ENCODE peak calls at places on chromosomes 2 and 18, in eight cellular contexts. One of them, this sample, is unnamed.

GRCh38 chr2:240565267-240566202 is 2.7 kb upstream of the RNPEPL1 start:
- DNase-seq in foreskin fibroblast: peak
- DNase-seq in fibroblast of the aortic adventitia: peak
- DNase-seq in fibroblast of mammary gland: peak
- DNase-seq in left ventricle myocardium inferior: peak
- DNase-seq in HCT116: peak
- DNase-seq in fibroblast of lung: peak
- DNase-seq in left lung: peak
- DNase-seq in this sample: peak

GRCh38 chr2:11813951-11814350 is 67.5 kb downstream of the LPIN1 start:
- DNase-seq in foreskin fibroblast: no peak
- DNase-seq in fibroblast of the aortic adventitia: no peak
- DNase-seq in fibroblast of mammary gland: no peak
- DNase-seq in left ventricle myocardium inferior: no peak
- DNase-seq in HCT116: no peak
- DNase-seq in fibroblast of lung: no peak
- DNase-seq in left lung: no peak
- DNase-seq in this sample: no peak

GRCh38 chr2:137980459-137980858 is 16.2 kb downstream of the HNMT start:
- DNase-seq in foreskin fibroblast: peak
- DNase-seq in fibroblast of the aortic adventitia: peak
- DNase-seq in fibroblast of mammary gland: peak
- DNase-seq in left ventricle myocardium inferior: no peak
- DNase-seq in HCT116: no peak
- DNase-seq in fibroblast of lung: no peak
- DNase-seq in left lung: no peak
- DNase-seq in this sample: peak

GRCh38 chr2:10524341-10524740 is 76.2 kb upstream of the ODC1 start:
- DNase-seq in foreskin fibroblast: no peak
- DNase-seq in fibroblast of the aortic adventitia: no peak
- DNase-seq in fibroblast of mammary gland: no peak
- DNase-seq in left ventricle myocardium inferior: no peak
- DNase-seq in HCT116: no peak
- DNase-seq in fibroblast of lung: no peak
- DNase-seq in left lung: no peak
- DNase-seq in this sample: no peak

GRCh38 chr2:173583196-173583595 is 228.5 kb downstream of the CDCA7 start:
- DNase-seq in foreskin fibroblast: no peak
- DNase-seq in fibroblast of the aortic adventitia: no peak
- DNase-seq in fibroblast of mammary gland: no peak
- DNase-seq in left ventricle myocardium inferior: no peak
- DNase-seq in HCT116: no peak
- DNase-seq in fibroblast of lung: no peak
- DNase-seq in left lung: no peak
- DNase-seq in this sample: no peak

GRCh38 chr2:121253674-121254240 is 31.2 kb downstream of the TFCP2L1 start:
- DNase-seq in foreskin fibroblast: no peak
- DNase-seq in fibroblast of the aortic adventitia: no peak
- DNase-seq in fibroblast of mammary gland: no peak
- DNase-seq in left ventricle myocardium inferior: no peak
- DNase-seq in HCT116: no peak
- DNase-seq in fibroblast of lung: no peak
- DNase-seq in left lung: no peak
- DNase-seq in this sample: no peak

GRCh38 chr18:72119082-72119481 is 425.1 kb downstream of the CBLN2 start:
- DNase-seq in foreskin fibroblast: no peak
- DNase-seq in fibroblast of the aortic adventitia: no peak
- DNase-seq in fibroblast of mammary gland: peak
- DNase-seq in left ventricle myocardium inferior: no peak
- DNase-seq in HCT116: no peak
- DNase-seq in fibroblast of lung: no peak
- DNase-seq in left lung: no peak
- DNase-seq in this sample: no peak

GRCh38 chr2:190860985-190861721 is 19.5 kb upstream of the GLS start:
- DNase-seq in foreskin fibroblast: peak
- DNase-seq in fibroblast of the aortic adventitia: peak
- DNase-seq in fibroblast of mammary gland: no peak
- DNase-seq in left ventricle myocardium inferior: no peak
- DNase-seq in HCT116: no peak
- DNase-seq in fibroblast of lung: peak
- DNase-seq in left lung: no peak
- DNase-seq in this sample: peak

GRCh38 chr18:24231773-24232735 is 93.2 kb downstream of the CABYR start:
- DNase-seq in foreskin fibroblast: peak
- DNase-seq in fibroblast of the aortic adventitia: peak
- DNase-seq in fibroblast of mammary gland: peak
- DNase-seq in left ventricle myocardium inferior: no peak
- DNase-seq in HCT116: no peak
- DNase-seq in fibroblast of lung: peak
- DNase-seq in left lung: no peak
- DNase-seq in this sample: peak

GRCh38 chr2:238042849-238043584 is 17.8 kb upstream of the SCLY start:
- DNase-seq in foreskin fibroblast: no peak
- DNase-seq in fibroblast of the aortic adventitia: no peak
- DNase-seq in fibroblast of mammary gland: no peak
- DNase-seq in left ventricle myocardium inferior: peak
- DNase-seq in HCT116: no peak
- DNase-seq in fibroblast of lung: no peak
- DNase-seq in left lung: no peak
- DNase-seq in this sample: peak

GRCh38 chr2:145186303-145186702 is 666.4 kb upstream of the ZEB2 start:
- DNase-seq in foreskin fibroblast: peak
- DNase-seq in fibroblast of the aortic adventitia: peak
- DNase-seq in fibroblast of mammary gland: peak
- DNase-seq in left ventricle myocardium inferior: no peak
- DNase-seq in HCT116: no peak
- DNase-seq in fibroblast of lung: no peak
- DNase-seq in left lung: no peak
- DNase-seq in this sample: no peak

GRCh38 chr2:33136570-33136969 is 189.8 kb downstream of the LTBP1 start:
- DNase-seq in foreskin fibroblast: no peak
- DNase-seq in fibroblast of the aortic adventitia: peak
- DNase-seq in fibroblast of mammary gland: peak
- DNase-seq in left ventricle myocardium inferior: no peak
- DNase-seq in HCT116: no peak
- DNase-seq in fibroblast of lung: no peak
- DNase-seq in left lung: no peak
- DNase-seq in this sample: peak
- H3K4me3 ChIP-seq in foreskin fibroblast: peak
- H3K4me3 ChIP-seq in fibroblast of the aortic adventitia: peak
- H3K4me3 ChIP-seq in fibroblast of mammary gland: peak
- H3K4me3 ChIP-seq in left ventricle myocardium inferior: peak
- H3K4me3 ChIP-seq in HCT116: no peak
- H3K4me3 ChIP-seq in fibroblast of lung: peak
- H3K4me3 ChIP-seq in left lung: no peak
- H3K4me3 ChIP-seq in this sample: peak

DNA sequence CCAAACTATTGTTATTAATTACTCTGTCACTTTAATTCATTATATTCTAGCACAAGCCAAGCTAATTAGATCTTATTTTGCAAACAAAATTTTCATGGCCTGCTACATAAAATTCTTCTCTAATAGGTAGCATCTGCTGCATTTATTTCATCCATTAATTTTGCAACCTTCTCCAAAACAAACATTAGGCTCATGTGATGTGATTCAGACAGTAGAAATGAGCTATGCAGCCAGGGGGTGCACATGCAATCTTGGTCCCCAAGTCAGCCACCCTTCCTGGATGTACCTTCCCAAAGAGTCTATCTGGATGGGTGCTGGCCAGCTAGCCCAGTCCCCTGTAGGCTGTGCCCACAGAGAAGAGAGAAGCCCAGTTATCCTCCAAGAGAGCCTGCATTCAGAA is 242.1 kb upstream of the OSR1 start:
- DNase-seq in foreskin fibroblast: peak
- DNase-seq in fibroblast of the aortic adventitia: no peak
- DNase-seq in fibroblast of mammary gland: peak
- DNase-seq in left ventricle myocardium inferior: no peak
- DNase-seq in HCT116: no peak
- DNase-seq in fibroblast of lung: no peak
- DNase-seq in left lung: no peak
- DNase-seq in this sample: no peak
- TF ChIP-seq CTCF in foreskin fibroblast: no peak
- TF ChIP-seq CTCF in fibroblast of the aortic adventitia: no peak
- TF ChIP-seq CTCF in fibroblast of mammary gland: peak
- TF ChIP-seq CTCF in left ventricle myocardium inferior: no peak
- TF ChIP-seq CTCF in HCT116: no peak
- TF ChIP-seq CTCF in fibroblast of lung: peak
- TF ChIP-seq CTCF in left lung: no peak
- TF ChIP-seq CTCF in this sample: no peak

GRCh38 chr2:102506743-102507142 is 33.7 kb downstream of the SLC9A4 start:
- DNase-seq in foreskin fibroblast: no peak
- DNase-seq in fibroblast of the aortic adventitia: no peak
- DNase-seq in fibroblast of mammary gland: no peak
- DNase-seq in left ventricle myocardium inferior: no peak
- DNase-seq in HCT116: no peak
- DNase-seq in fibroblast of lung: no peak
- DNase-seq in left lung: no peak
- DNase-seq in this sample: no peak
- H3K4me3 ChIP-seq in foreskin fibroblast: no peak
- H3K4me3 ChIP-seq in fibroblast of the aortic adventitia: no peak
- H3K4me3 ChIP-seq in fibroblast of mammary gland: no peak
- H3K4me3 ChIP-seq in left ventricle myocardium inferior: no peak
- H3K4me3 ChIP-seq in HCT116: no peak
- H3K4me3 ChIP-seq in fibroblast of lung: no peak
- H3K4me3 ChIP-seq in left lung: no peak
- H3K4me3 ChIP-seq in this sample: no peak

GRCh38 chr2:206154197-206154596 is 5.0 kb downstream of the NDUFS1 start:
- DNase-seq in foreskin fibroblast: no peak
- DNase-seq in fibroblast of the aortic adventitia: no peak
- DNase-seq in fibroblast of mammary gland: peak
- DNase-seq in left ventricle myocardium inferior: no peak
- DNase-seq in HCT116: no peak
- DNase-seq in fibroblast of lung: no peak
- DNase-seq in left lung: no peak
- DNase-seq in this sample: peak
- TF ChIP-seq CTCF in foreskin fibroblast: no peak
- TF ChIP-seq CTCF in fibroblast of the aortic adventitia: peak
- TF ChIP-seq CTCF in fibroblast of mammary gland: no peak
- TF ChIP-seq CTCF in left ventricle myocardium inferior: peak
- TF ChIP-seq CTCF in HCT116: peak
- TF ChIP-seq CTCF in fibroblast of lung: no peak
- TF ChIP-seq CTCF in left lung: no peak
- TF ChIP-seq CTCF in this sample: no peak

GRCh38 chr2:231991664-231992063 is 30.2 kb downstream of the DIS3L2 start:
- DNase-seq in foreskin fibroblast: no peak
- DNase-seq in fibroblast of the aortic adventitia: no peak
- DNase-seq in fibroblast of mammary gland: peak
- DNase-seq in left ventricle myocardium inferior: no peak
- DNase-seq in HCT116: no peak
- DNase-seq in fibroblast of lung: peak
- DNase-seq in left lung: no peak
- DNase-seq in this sample: peak
- H3K4me3 ChIP-seq in foreskin fibroblast: no peak
- H3K4me3 ChIP-seq in fibroblast of the aortic adventitia: no peak
- H3K4me3 ChIP-seq in fibroblast of mammary gland: no peak
- H3K4me3 ChIP-seq in left ventricle myocardium inferior: no peak
- H3K4me3 ChIP-seq in HCT116: no peak
- H3K4me3 ChIP-seq in fibroblast of lung: no peak
- H3K4me3 ChIP-seq in left lung: no peak
- H3K4me3 ChIP-seq in this sample: no peak

This sample was measured in fibroblast of pulmonary artery.